ENCODE peak calls at places on chromosomes 3 and 15, in eight cellular contexts. R, E, A, N, J, K, Y and Z are unnamed samples.

GRCh38 chr3:78751266-78751665 is 1016.5 kb downstream of the ROBO1 start:
- DNase-seq in R (no peak), E (no peak), A (no peak), N (no peak), J (no peak), K (no peak), Y (no peak), Z (no peak)

GRCh38 chr3:134357261-134357913 is 16.9 kb downstream of the AMOTL2 start:
- DNase-seq in R (no peak), E (no peak), A (no peak), N (no peak), J (no peak), K (no peak), Y (no peak), Z (no peak)

GRCh38 chr3:16828815-16829214 is 55.9 kb upstream of the PLCL2 start:
- DNase-seq in R (no peak), E (no peak), A (peak), N (peak), J (peak), K (no peak), Y (peak), Z (no peak)

GRCh38 chr3:112979244-112979832 is 4.4 kb upstream of the CD200R1 start:
- DNase-seq in R (no peak), E (no peak), A (no peak), N (peak), J (peak), K (no peak), Y (no peak), Z (no peak)

GRCh38 chr3:9915252-9916141 is 1.4 kb upstream of the IL17RC start:
- DNase-seq in R (peak), E (no peak), A (no peak), N (peak), J (peak), K (peak), Y (peak), Z (no peak)

GRCh38 chr3:69390771-69391170 is 4.9 kb upstream of the FRMD4B start:
- DNase-seq in R (no peak), E (no peak), A (no peak), N (no peak), J (no peak), K (no peak), Y (no peak), Z (no peak)

GRCh38 chr3:155370198-155370597 is 76.7 kb upstream of the STRIT1 start:
- DNase-seq in R (peak), E (no peak), A (no peak), N (no peak), J (no peak), K (peak), Y (no peak), Z (no peak)

GRCh38 chr3:16151109-16151508 is 23.4 kb upstream of the GALNT15 start:
- DNase-seq in R (peak), E (no peak), A (no peak), N (no peak), J (peak), K (peak), Y (no peak), Z (no peak)

GRCh38 chr3:48278884-48279559 is 38.1 kb downstream of the ZNF589 start:
- DNase-seq in R (no peak), E (no peak), A (no peak), N (no peak), J (no peak), K (no peak), Y (no peak), Z (no peak)

GRCh38 chr15:31396881-31397560 is 70.4 kb downstream of the KLF13 start:
- DNase-seq in R (peak), E (peak), A (peak), N (peak), J (peak), K (peak), Y (peak), Z (no peak)

GRCh38 chr15:98649996-98650870 is 1.9 kb downstream of the IGF1R start:
- DNase-seq in R (peak), E (no peak), A (peak), N (peak), J (peak), K (peak), Y (peak), Z (no peak)

GRCh38 chr3:188000361-188000861 is 153.5 kb upstream of the LPP start:
- DNase-seq in R (no peak), E (no peak), A (no peak), N (no peak), J (no peak), K (no peak), Y (peak), Z (no peak)

GRCh38 chr15:26197719-26198118 is 334.6 kb upstream of the ATP10A start:
- DNase-seq in R (no peak), E (no peak), A (no peak), N (peak), J (no peak), K (no peak), Y (no peak), Z (no peak)

GRCh38 chr3:61864886-61865285 is 303.5 kb downstream of the PTPRG start:
- DNase-seq in R (no peak), E (no peak), A (no peak), N (no peak), J (no peak), K (no peak), Y (no peak), Z (no peak)

GRCh38 chr15:74725845-74726773 is 781 bp upstream of the CYP1A1 start:
- DNase-seq in R (peak), E (no peak), A (peak), N (peak), J (peak), K (peak), Y (peak), Z (peak)

GRCh38 chr15:68252925-68253534 is 23.5 kb upstream of the CLN6 start:
- DNase-seq in R (peak), E (no peak), A (peak), N (peak), J (peak), K (no peak), Y (peak), Z (peak)

GRCh38 chr3:141365206-141365605 is 3.1 kb upstream of the ZBTB38 start:
- DNase-seq in R (no peak), E (no peak), A (no peak), N (no peak), J (no peak), K (no peak), Y (no peak), Z (no peak)

GRCh38 chr3:126450219-126450618 is 25.5 kb downstream of the ZXDC start:
- DNase-seq in R (no peak), E (no peak), A (no peak), N (no peak), J (no peak), K (no peak), Y (no peak), Z (no peak)

GRCh38 chr3:38110314-38111050 is 26.4 kb downstream of the ACAA1 start:
- DNase-seq in R (no peak), E (peak), A (no peak), N (no peak), J (no peak), K (no peak), Y (peak), Z (no peak)

GRCh38 chr3:156792945-156793344 is 33.2 kb upstream of the LEKR1 start:
- DNase-seq in R (no peak), E (no peak), A (no peak), N (no peak), J (no peak), K (no peak), Y (no peak), Z (no peak)

GRCh38 chr3:99776516-99777209 is 41.0 kb upstream of the CMSS1 start:
- DNase-seq in R (no peak), E (no peak), A (peak), N (no peak), J (peak), K (no peak), Y (no peak), Z (no peak)

GRCh38 chr3:84967767-84968581 is 9.2 kb downstream of the CADM2 start:
- DNase-seq in R (no peak), E (no peak), A (no peak), N (peak), J (no peak), K (no peak), Y (no peak), Z (no peak)

DNA sequence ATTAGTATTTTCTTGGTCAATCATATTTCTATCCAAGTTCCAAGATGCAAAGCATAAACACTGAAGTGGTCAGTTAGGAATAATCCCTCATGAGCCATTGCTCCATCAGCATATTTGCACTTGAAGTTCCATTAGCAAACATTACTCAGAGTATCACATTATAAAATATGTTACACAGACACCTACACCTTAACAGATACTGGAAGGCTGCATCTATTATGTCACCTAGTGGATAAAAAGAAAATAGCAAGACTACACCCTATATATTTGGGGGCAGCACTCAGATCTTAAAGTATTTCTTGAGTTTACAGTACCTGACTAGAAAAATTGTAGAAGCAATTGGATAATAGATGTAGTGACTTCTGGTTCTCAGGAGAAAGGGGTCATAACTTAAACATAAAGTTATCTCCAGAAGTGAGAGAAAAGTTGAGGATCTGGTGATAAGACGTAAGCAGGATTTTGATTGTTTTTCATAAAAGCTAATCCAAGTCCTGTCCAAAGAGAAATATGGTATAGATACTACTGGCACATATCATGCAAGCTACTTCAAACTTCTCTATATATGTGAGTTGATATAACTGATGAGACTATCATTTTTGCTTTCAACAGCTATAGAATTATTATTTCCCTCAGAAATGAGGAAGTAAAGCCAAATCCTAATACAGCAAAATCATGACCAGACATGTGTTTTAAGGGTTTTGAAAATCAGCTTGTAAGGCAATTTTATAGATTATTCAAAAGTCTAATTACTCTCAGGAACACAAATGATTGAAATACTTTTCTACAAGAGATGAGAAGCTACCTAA is 422.2 kb downstream of the GBE1 start:
- DNase-seq in R (no peak), E (no peak), A (no peak), N (peak), J (peak), K (no peak), Y (no peak), Z (no peak)
- TF ChIP-seq CTCF in R (no peak), E (no peak), A (peak), N (peak), J (peak), K (peak), Y (no peak), Z (peak)

GRCh38 chr3:52095990-52096775 is 39.8 kb upstream of the DUSP7 start:
- DNase-seq in R (no peak), E (no peak), A (no peak), N (no peak), J (no peak), K (no peak), Y (no peak), Z (no peak)
- TF ChIP-seq CTCF in R (no peak), E (no peak), A (no peak), N (no peak), J (no peak), K (no peak), Y (no peak), Z (no peak)

GRCh38 chr15:52162260-52162659 is 28.9 kb downstream of the GNB5 start:
- DNase-seq in R (no peak), E (no peak), A (no peak), N (no peak), J (no peak), K (no peak), Y (no peak), Z (no peak)

GRCh38 chr15:52164631-52165265 is 26.4 kb downstream of the GNB5 start:
- DNase-seq in R (no peak), E (no peak), A (no peak), N (no peak), J (no peak), K (no peak), Y (no peak), Z (no peak)

GRCh38 chr15:52162876-52163275 is 28.3 kb downstream of the GNB5 start:
- DNase-seq in R (no peak), E (no peak), A (no peak), N (no peak), J (no peak), K (no peak), Y (no peak), Z (no peak)

GRCh38 chr15:52161406-52161966 is 29.7 kb downstream of the GNB5 start:
- DNase-seq in R (no peak), E (no peak), A (no peak), N (no peak), J (no peak), K (no peak), Y (no peak), Z (no peak)

GRCh38 chr15:52163321-52164190 is 27.6 kb downstream of the GNB5 start:
- DNase-seq in R (no peak), E (no peak), A (no peak), N (peak), J (no peak), K (no peak), Y (no peak), Z (no peak)
- TF ChIP-seq CTCF in R (peak), E (no peak), A (no peak), N (peak), J (peak), K (no peak), Y (no peak), Z (peak)

GRCh38 chr3:66227917-66228316 is 7.1 kb downstream of the SLC25A26 start:
- DNase-seq in R (no peak), E (no peak), A (no peak), N (no peak), J (no peak), K (no peak), Y (no peak), Z (no peak)

GRCh38 chr3:66228707-66229106 is 7.9 kb downstream of the SLC25A26 start:
- DNase-seq in R (no peak), E (no peak), A (no peak), N (no peak), J (no peak), K (no peak), Y (no peak), Z (no peak)

GRCh38 chr3:66236281-66236680 is 15.5 kb downstream of the SLC25A26 start:
- DNase-seq in R (no peak), E (no peak), A (no peak), N (peak), J (peak), K (no peak), Y (no peak), Z (no peak)

GRCh38 chr3:66237551-66237950 is 16.8 kb downstream of the SLC25A26 start:
- DNase-seq in R (no peak), E (no peak), A (no peak), N (no peak), J (no peak), K (no peak), Y (no peak), Z (no peak)

GRCh38 chr3:66233033-66233432 is 12.2 kb downstream of the SLC25A26 start:
- DNase-seq in R (no peak), E (no peak), A (no peak), N (no peak), J (no peak), K (no peak), Y (no peak), Z (no peak)
- TF ChIP-seq CTCF in R (no peak), E (no peak), A (no peak), N (no peak), J (no peak), K (no peak), Y (no peak), Z (no peak)

GRCh38 chr3:122941233-122942206 is 86.0 kb downstream of the SEMA5B start:
- DNase-seq in R (no peak), E (no peak), A (no peak), N (no peak), J (no peak), K (no peak), Y (no peak), Z (no peak)
- TF ChIP-seq CTCF in R (no peak), E (no peak), A (peak), N (peak), J (peak), K (peak), Y (no peak), Z (peak)